ENCODE peak calls at places on chromosomes 4 and X, in four cellular contexts. One of them, this sample, is unnamed.

GRCh38 chrX:155027509-155028066 is 944 bp downstream of the FUNDC2 start:
- DNase-seq in CD8-positive, alpha-beta T cell: no peak
- DNase-seq in GM12864: no peak
- DNase-seq in central memory CD8-positive, alpha-beta T cell: no peak
- DNase-seq in this sample: no peak

GRCh38 chrX:53711446-53711845 is 24.9 kb upstream of the HUWE1 start:
- DNase-seq in CD8-positive, alpha-beta T cell: no peak
- DNase-seq in GM12864: no peak
- DNase-seq in central memory CD8-positive, alpha-beta T cell: no peak
- DNase-seq in this sample: no peak

GRCh38 chrX:3141031-3141430 is 99.8 kb downstream of the ARSF start:
- DNase-seq in CD8-positive, alpha-beta T cell: no peak
- DNase-seq in GM12864: no peak
- DNase-seq in central memory CD8-positive, alpha-beta T cell: no peak
- DNase-seq in this sample: no peak

GRCh38 chr4:41141910-41142309 is 72.4 kb downstream of the APBB2 start:
- DNase-seq in CD8-positive, alpha-beta T cell: no peak
- DNase-seq in GM12864: no peak
- DNase-seq in central memory CD8-positive, alpha-beta T cell: no peak
- DNase-seq in this sample: no peak

GRCh38 chr4:87108142-87108546 is 112.3 kb downstream of the KLHL8 start:
- DNase-seq in CD8-positive, alpha-beta T cell: no peak
- DNase-seq in GM12864: no peak
- DNase-seq in central memory CD8-positive, alpha-beta T cell: no peak
- DNase-seq in this sample: no peak

GRCh38 chr4:30714408-30715031 is 5.6 kb upstream of the PCDH7 start:
- DNase-seq in CD8-positive, alpha-beta T cell: no peak
- DNase-seq in GM12864: no peak
- DNase-seq in central memory CD8-positive, alpha-beta T cell: no peak
- DNase-seq in this sample: no peak

GRCh38 chr4:185709802-185710486 is 102.0 kb downstream of the SORBS2 start:
- DNase-seq in CD8-positive, alpha-beta T cell: no peak
- DNase-seq in GM12864: no peak
- DNase-seq in central memory CD8-positive, alpha-beta T cell: no peak
- DNase-seq in this sample: no peak

GRCh38 chrX:11461181-11462001 is 168.2 kb downstream of the AMELX start:
- DNase-seq in CD8-positive, alpha-beta T cell: no peak
- DNase-seq in GM12864: no peak
- DNase-seq in central memory CD8-positive, alpha-beta T cell: no peak
- DNase-seq in this sample: no peak

GRCh38 chrX:27336466-27337091 is 126.6 kb downstream of the PPP4R3C start:
- DNase-seq in CD8-positive, alpha-beta T cell: no peak
- DNase-seq in GM12864: no peak
- DNase-seq in central memory CD8-positive, alpha-beta T cell: no peak
- DNase-seq in this sample: peak; percentile 21

GRCh38 chr4:85147481-85148076 is 181.1 kb upstream of the WDFY3 start:
- DNase-seq in CD8-positive, alpha-beta T cell: no peak
- DNase-seq in GM12864: peak; percentile 16
- DNase-seq in central memory CD8-positive, alpha-beta T cell: no peak
- DNase-seq in this sample: no peak

GRCh38 chr4:70269674-70270073 is 27.3 kb downstream of the CSN3 start:
- DNase-seq in CD8-positive, alpha-beta T cell: no peak
- DNase-seq in GM12864: no peak
- DNase-seq in central memory CD8-positive, alpha-beta T cell: no peak
- DNase-seq in this sample: no peak

GRCh38 chrX:13638826-13639225 is 14.1 kb upstream of the TCEANC start:
- DNase-seq in CD8-positive, alpha-beta T cell: no peak
- DNase-seq in GM12864: no peak
- DNase-seq in central memory CD8-positive, alpha-beta T cell: no peak
- DNase-seq in this sample: no peak

GRCh38 chr4:120694973-120695372 is 227.6 kb downstream of the PRDM5 start:
- DNase-seq in CD8-positive, alpha-beta T cell: no peak
- DNase-seq in GM12864: no peak
- DNase-seq in central memory CD8-positive, alpha-beta T cell: no peak
- DNase-seq in this sample: no peak

GRCh38 chr4:74375824-74376426 is 11.0 kb downstream of the EREG start:
- DNase-seq in CD8-positive, alpha-beta T cell: no peak
- DNase-seq in GM12864: no peak
- DNase-seq in central memory CD8-positive, alpha-beta T cell: no peak
- DNase-seq in this sample: no peak

GRCh38 chrX:13898084-13898483 is 81.2 kb upstream of the GPM6B start:
- DNase-seq in CD8-positive, alpha-beta T cell: no peak
- DNase-seq in GM12864: no peak
- DNase-seq in central memory CD8-positive, alpha-beta T cell: no peak
- DNase-seq in this sample: no peak